ENCODE peak calls at places on chromosomes 16 and 17, in six cellular contexts. D is foreskin keratinocyte; A is CD4-positive, alpha-beta T cell; C is dorsolateral prefrontal cortex; O is ovary; E is uterus. P is an unnamed sample.

GRCh38 chr16:17261197-17261858 is 209.4 kb downstream of the XYLT1 start:
- DNase-seq in O (no peak), E (no peak), C (no peak), A (no peak), D (no peak), P (no peak)

GRCh38 chr16:84331998-84332780 is 36.1 kb upstream of the ATP2C2 start:
- DNase-seq in C (no peak), A (no peak), D (peak; percentile 43), O (no peak), E (no peak), P (no peak)

GRCh38 chr16:76360384-76360783 is 83.2 kb downstream of the CNTNAP4 start:
- DNase-seq in D (no peak), C (no peak), O (no peak), E (no peak), A (no peak), P (no peak)

GRCh38 chr16:77009453-77009852 is 181.5 kb upstream of the MON1B start:
- DNase-seq in O (no peak), C (no peak), E (no peak), D (no peak), A (no peak), P (no peak)

GRCh38 chr16:53985865-53986264 is 281.9 kb downstream of the FTO start:
- DNase-seq in D (no peak), C (no peak), O (no peak), A (no peak), E (no peak), P (no peak)

GRCh38 chr16:68265078-68265925 is 976 bp downstream of the SLC7A6 start:
- DNase-seq in A (no peak), C (no peak), O (no peak), E (peak; percentile 57), D (peak; percentile 71), P (no peak)

GRCh38 chr17:42287305-42288077 is 807 bp upstream of the STAT5A start:
- DNase-seq in O (peak; percentile 65), A (no peak), D (no peak), E (peak; percentile 53), C (peak; percentile 43), P (no peak)

GRCh38 chr17:42760652-42761581 is at the start of gene RAMP2:
- DNase-seq in C (no peak), A (no peak), E (no peak), D (no peak), O (peak; percentile 45), P (peak; percentile 44)

GRCh38 chr16:26019885-26020284 is 328.1 kb downstream of the HS3ST4 start:
- DNase-seq in D (no peak), E (no peak), C (no peak), O (no peak), A (no peak), P (no peak)

GRCh38 chr16:70805787-70806186 is 4.8 kb upstream of the VAC14 start:
- DNase-seq in A (no peak), E (no peak), C (no peak), O (no peak), D (peak; percentile 66), P (no peak)

GRCh38 chr17:76873856-76874255 is 5.7 kb downstream of the MGAT5B start:
- DNase-seq in C (no peak), O (no peak), E (no peak), D (no peak), A (no peak), P (no peak)

GRCh38 chr16:88010971-88011483 is 59.8 kb downstream of the BANP start:
- DNase-seq in A (no peak), D (no peak), O (no peak), C (no peak), E (no peak), P (no peak)

GRCh38 chr17:67401598-67402504 is 24.8 kb downstream of the PITPNC1 start:
- DNase-seq in D (no peak), C (no peak), A (no peak), O (no peak), E (no peak), P (no peak)

GRCh38 chr16:30108059-30108855 is 5.1 kb downstream of the GDPD3 start:
- DNase-seq in E (no peak), O (no peak), D (no peak), C (no peak), A (no peak), P (no peak)

GRCh38 chr17:29379084-29379811 is 10.9 kb upstream of the TAOK1 start:
- DNase-seq in C (no peak), D (no peak), A (no peak), E (no peak), O (no peak), P (no peak)

GRCh38 chr17:61453563-61453962 is 1.3 kb downstream of the TBX4 start:
- DNase-seq in C (no peak), A (no peak), O (no peak), D (no peak), E (no peak), P (no peak)

GRCh38 chr17:62652251-62653001 is 25.0 kb downstream of the MRC2 start:
- DNase-seq in D (no peak), A (no peak), E (no peak), C (no peak), O (peak; percentile 65), P (no peak)

GRCh38 chr16:30115238-30115637 is 1.9 kb upstream of the GDPD3 start:
- DNase-seq in O (no peak), C (no peak), D (no peak), A (no peak), E (no peak), P (no peak)

GRCh38 chr17:7555320-7555948 is 3.1 kb upstream of the TNFSF13 start:
- DNase-seq in A (no peak), O (no peak), D (no peak), C (no peak), E (no peak), P (no peak)
- TF ChIP-seq CTCF in A (no peak), O (no peak), D (peak; percentile 30), C (no peak), E (no peak), P (no peak)

DNA sequence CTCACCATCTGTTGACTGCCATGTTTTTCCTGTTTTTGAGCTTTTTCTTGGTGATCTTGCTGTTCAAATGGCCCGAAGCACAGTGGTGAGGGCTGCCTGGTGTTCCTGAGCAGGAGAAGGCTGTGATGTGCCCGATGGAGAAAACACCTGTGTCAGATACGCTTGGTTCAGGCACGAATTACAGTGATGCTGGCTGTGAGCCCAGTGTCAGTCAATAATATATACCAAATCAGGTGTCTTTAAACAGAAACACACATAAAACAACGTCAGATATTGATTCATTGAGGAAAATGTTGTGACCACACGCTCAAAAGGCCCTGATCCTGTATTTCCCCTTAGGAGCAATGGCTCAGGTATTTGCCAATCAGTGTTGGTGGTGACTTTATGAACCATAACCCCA is 111.7 kb downstream of the SDR42E1 start:
- DNase-seq in E (no peak), D (no peak), A (no peak), C (no peak), O (no peak), P (no peak)
- TF ChIP-seq CTCF in E (no peak), D (no peak), A (no peak), C (no peak), O (no peak), P (no peak)

GRCh38 chr17:73929860-73930430 is 273.5 kb upstream of the RPL38 start:
- DNase-seq in O (no peak), C (no peak), A (no peak), E (no peak), D (no peak), P (no peak)
- TF ChIP-seq CTCF in O (no peak), C (no peak), A (no peak), E (no peak), D (no peak), P (no peak)

GRCh38 chr17:50361561-50362480 is 11.2 kb downstream of the MRPL27 start:
- DNase-seq in A (peak; percentile 46), E (no peak), C (peak; percentile 68), O (no peak), D (no peak), P (no peak)
- TF ChIP-seq CTCF in A (peak; percentile 79), E (peak; percentile 58), C (peak; percentile 43), O (peak; percentile 42), D (peak; percentile 82), P (peak; percentile 70)

GRCh38 chr17:59607817-59608403 is 11.8 kb upstream of the CLTC start:
- DNase-seq in E (no peak), A (no peak), D (no peak), C (no peak), O (no peak), P (no peak)
- TF ChIP-seq CTCF in E (no peak), A (no peak), D (peak; percentile 49), C (no peak), O (no peak), P (peak; percentile 46)

DNA sequence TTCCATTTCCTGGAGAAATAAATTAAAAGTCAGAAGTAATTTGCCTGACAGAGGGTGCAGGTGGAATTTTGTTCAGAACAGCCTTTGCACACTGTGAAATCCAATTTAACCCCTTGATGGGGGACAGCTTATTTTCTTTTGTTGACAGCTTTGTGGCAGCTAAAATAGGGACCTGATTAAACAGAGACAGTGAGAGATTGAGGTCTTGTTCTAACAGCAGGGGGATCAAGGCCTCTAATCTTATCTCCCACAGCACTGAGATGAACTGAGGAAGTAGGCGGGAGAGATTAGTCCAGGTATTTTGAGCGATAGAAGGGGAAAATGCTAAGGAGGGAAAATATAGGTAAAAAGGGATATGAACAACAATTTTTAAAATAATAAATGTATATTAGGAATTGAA is 1491.4 kb upstream of the GOT2 start:
- DNase-seq in A (no peak), E (no peak), D (no peak), O (no peak), C (no peak), P (no peak)
- TF ChIP-seq CTCF in A (no peak), E (no peak), D (no peak), O (no peak), C (no peak), P (no peak)

DNA sequence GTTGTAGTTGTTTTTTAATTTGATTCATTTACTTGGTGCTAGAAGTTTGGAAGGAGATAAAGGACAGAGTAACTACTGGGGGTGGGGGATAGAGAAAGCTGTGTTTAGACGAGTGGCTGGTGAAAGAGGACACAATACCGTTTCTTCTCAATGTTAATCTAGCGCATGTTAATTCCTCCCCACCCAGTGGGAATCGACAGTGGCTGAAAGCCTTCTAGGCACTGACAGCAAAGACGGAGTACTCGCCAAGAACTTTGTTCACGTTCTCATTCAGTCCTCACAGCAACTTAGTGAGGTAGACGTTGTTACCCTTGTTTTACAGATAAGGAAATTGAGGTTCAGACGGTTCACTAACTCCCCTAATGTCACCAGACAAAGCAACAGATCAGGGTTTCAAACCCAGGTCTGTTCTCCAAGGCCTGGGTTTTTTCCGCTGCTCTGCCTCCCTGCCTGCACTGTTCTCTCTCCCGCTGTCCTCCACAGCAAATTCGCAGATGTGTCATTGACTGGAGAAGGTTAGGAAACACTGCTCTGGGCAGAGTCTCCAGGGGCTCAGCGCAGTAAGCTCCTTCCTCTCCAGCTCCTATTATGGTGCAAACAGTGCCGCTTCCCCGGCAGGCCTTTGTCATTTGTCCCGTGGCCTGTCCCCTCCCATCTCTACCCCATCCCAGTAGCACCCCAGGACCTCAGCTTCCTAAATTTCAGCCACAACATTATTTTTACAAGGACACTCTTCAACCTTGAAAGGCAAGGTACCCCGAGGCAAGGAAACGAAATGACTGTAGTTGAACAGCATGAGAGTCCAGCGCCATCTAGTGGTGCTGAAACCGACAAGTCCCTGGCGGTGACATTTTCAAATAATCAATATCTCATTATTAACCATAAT is 16.9 kb downstream of the MRPS23 start:
- DNase-seq in C (peak; percentile 61), E (peak; percentile 60), O (peak; percentile 76), D (peak; percentile 19), A (peak; percentile 50), P (peak; percentile 50)
- TF ChIP-seq CTCF in C (peak; percentile 90), E (peak; percentile 78), O (peak; percentile 83), D (peak; percentile 90), A (peak; percentile 96), P (peak; percentile 86)